ENCODE peak calls at places on chromosomes 2 and 18, in eight cellular contexts. N, Z, P, H, J, A, U and E are unnamed samples.

GRCh38 chr2:30480703-30481322 is 33.8 kb downstream of the LCLAT1 start:
- DNase-seq in P (no peak), H (no peak), Z (no peak), J (no peak), U (no peak), A (no peak), N (no peak), E (no peak)

GRCh38 chr2:73089270-73090030 is 17.9 kb upstream of the SFXN5 start:
- DNase-seq in P (no peak), Z (peak), H (peak), N (no peak), A (no peak), U (no peak), J (no peak), E (no peak)

GRCh38 chr18:24731981-24732380 is 271.5 kb downstream of the HRH4 start:
- DNase-seq in Z (no peak), A (no peak), P (no peak), J (no peak), H (no peak), U (no peak), N (no peak), E (no peak)

GRCh38 chr2:8511868-8512612 is 169.8 kb upstream of the ID2 start:
- DNase-seq in J (no peak), U (no peak), Z (no peak), N (no peak), A (no peak), P (no peak), H (peak), E (no peak)

GRCh38 chr2:26245231-26245732 is 543 bp downstream of the HADHB start:
- DNase-seq in P (peak), H (no peak), A (peak), U (no peak), Z (no peak), J (peak), N (peak), E (peak)

GRCh38 chr2:129004940-129005490 is 686.3 kb upstream of the HS6ST1 start:
- DNase-seq in Z (no peak), H (no peak), A (no peak), P (no peak), J (no peak), U (no peak), N (no peak), E (no peak)

GRCh38 chr2:153474407-153474806 is 4.2 kb downstream of the RPRM start:
- DNase-seq in P (no peak), H (no peak), U (no peak), Z (no peak), J (no peak), N (no peak), A (no peak), E (no peak)

GRCh38 chr2:205709319-205709718 is 27.0 kb downstream of the NRP2 start:
- DNase-seq in N (no peak), Z (no peak), U (no peak), P (no peak), J (no peak), H (no peak), A (no peak), E (no peak)

GRCh38 chr2:187994464-187995331 is 297.0 kb upstream of the GULP1 start:
- DNase-seq in H (no peak), P (no peak), J (no peak), N (no peak), U (no peak), Z (no peak), A (no peak), E (no peak)

GRCh38 chr2:30708491-30709290 is 98.6 kb downstream of the CAPN13 start:
- DNase-seq in H (no peak), U (no peak), J (no peak), Z (peak), P (no peak), N (no peak), A (no peak), E (no peak)

GRCh38 chr2:16756831-16757644 is 91.4 kb upstream of the CYRIA start:
- DNase-seq in J (peak), Z (peak), P (peak), N (peak), U (peak), A (peak), H (peak), E (peak)

GRCh38 chr2:26605195-26605968 is 35.8 kb downstream of the CIB4 start:
- DNase-seq in Z (no peak), J (peak), A (no peak), U (peak), N (no peak), P (peak), H (peak), E (peak)

GRCh38 chr2:130154773-130155765 is 10.2 kb upstream of the CCDC74B start:
- DNase-seq in H (no peak), J (no peak), U (no peak), Z (no peak), P (no peak), N (no peak), A (no peak), E (no peak)

GRCh38 chr2:74915743-74916142 is 42.7 kb upstream of the POLE4 start:
- DNase-seq in H (peak), P (no peak), U (no peak), N (no peak), A (no peak), Z (no peak), J (no peak), E (no peak)

GRCh38 chr2:72887836-72888437 is 729 bp downstream of the SPR start:
- DNase-seq in P (peak), N (no peak), J (peak), U (peak), H (peak), Z (peak), A (no peak), E (peak)

GRCh38 chr2:17300141-17300540 is 218.1 kb downstream of the RAD51AP2 start:
- DNase-seq in Z (no peak), N (no peak), H (peak), U (no peak), J (no peak), A (no peak), P (no peak), E (no peak)

GRCh38 chr18:73168171-73168570 is 300.4 kb upstream of the NETO1 start:
- DNase-seq in N (no peak), A (no peak), H (no peak), J (no peak), P (no peak), U (no peak), Z (no peak), E (no peak)